ENCODE peak calls at places on chromosomes 1 and 21, in eight cellular contexts. N is foreskin keratinocyte, D is ovary, U is Calu3, H is HFFc6, W is prostate gland, A is AG10803, Z is breast epithelium. I is an unnamed sample.
A peak's percentile ranks its signal among the peaks of the same experiment; 100 is the strongest.

GRCh38 chr1:181469829-181470228 is 13.5 kb upstream of the CACNA1E start:
- DNase-seq in N (peak; percentile 85), D (peak; percentile 43), U (peak; percentile 56), H (peak; percentile 75), W (peak; percentile 17), A (peak; percentile 76), Z (no peak), I (no peak)

GRCh38 chr1:34188418-34188817 is 11.7 kb downstream of the C1orf94 start:
- DNase-seq in N (no peak), D (no peak), U (no peak), H (no peak), W (no peak), A (no peak), Z (no peak), I (no peak)

GRCh38 chr1:115839706-115840095 is 1.2 kb downstream of the NHLH2 start:
- DNase-seq in N (no peak), D (no peak), U (no peak), H (no peak), W (no peak), A (no peak), Z (no peak), I (no peak)

GRCh38 chr1:32291145-32291707 is 657 bp upstream of the HDAC1 start:
- DNase-seq in N (peak; percentile 70), D (no peak), U (no peak), H (peak; percentile 57), W (no peak), A (peak; percentile 22), Z (no peak), I (no peak)

GRCh38 chr1:211935448-211935970 is 99.8 kb downstream of the INTS7 start:
- DNase-seq in N (no peak), D (no peak), U (no peak), H (no peak), W (no peak), A (no peak), Z (no peak), I (no peak)

GRCh38 chr1:21936366-21937031 is 611 bp downstream of the HSPG2 start:
- DNase-seq in N (no peak), D (peak; percentile 70), U (no peak), H (no peak), W (no peak), A (no peak), Z (no peak), I (peak; percentile 55)

GRCh38 chr21:32916522-32917099 is 109.1 kb upstream of the OLIG2 start:
- DNase-seq in N (no peak), D (no peak), U (peak; percentile 15), H (no peak), W (no peak), A (no peak), Z (no peak), I (no peak)

GRCh38 chr1:32939655-32940371 is 24.8 kb downstream of the RNF19B start:
- DNase-seq in N (peak; percentile 81), D (peak; percentile 53), U (peak; percentile 11), H (peak; percentile 67), W (no peak), A (peak; percentile 87), Z (no peak), I (no peak)

GRCh38 chr1:55696181-55696580 is 481.0 kb upstream of the USP24 start:
- DNase-seq in N (no peak), D (no peak), U (no peak), H (peak; percentile 96), W (no peak), A (peak; percentile 94), Z (no peak), I (no peak)

GRCh38 chr21:43988506-43989230 is 23.4 kb upstream of the TRAPPC10 start:
- DNase-seq in N (no peak), D (no peak), U (no peak), H (no peak), W (no peak), A (no peak), Z (no peak), I (no peak)

GRCh38 chr1:27508139-27508665 is 18.2 kb upstream of the WASF2 start:
- DNase-seq in N (no peak), D (no peak), U (no peak), H (no peak), W (no peak), A (peak; percentile 56), Z (no peak), I (no peak)

GRCh38 chr1:55478742-55479141 is 263.6 kb upstream of the USP24 start:
- DNase-seq in N (no peak), D (no peak), U (no peak), H (peak; percentile 31), W (no peak), A (peak; percentile 30), Z (no peak), I (no peak)

GRCh38 chr21:34844033-34844923 is 175.5 kb downstream of the CLIC6 start:
- DNase-seq in N (peak; percentile 55), D (no peak), U (no peak), H (no peak), W (no peak), A (no peak), Z (no peak), I (no peak)

GRCh38 chr1:150009604-150010387 is 730 bp downstream of the OTUD7B start:
- DNase-seq in N (peak; percentile 49), D (peak; percentile 55), U (no peak), H (peak; percentile 84), W (peak; percentile 66), A (peak; percentile 69), Z (peak; percentile 54), I (no peak)

GRCh38 chr21:25670726-25671125 is 31.7 kb downstream of the JAM2 start:
- DNase-seq in N (no peak), D (no peak), U (no peak), H (no peak), W (no peak), A (peak; percentile 89), Z (no peak), I (no peak)

GRCh38 chr1:214540324-214540723 is 11.1 kb downstream of the PTPN14 start:
- DNase-seq in N (no peak), D (no peak), U (no peak), H (no peak), W (no peak), A (no peak), Z (no peak), I (no peak)

GRCh38 chr21:45152265-45152746 is 77.9 kb downstream of the ADARB1 start:
- DNase-seq in N (no peak), D (no peak), U (no peak), H (no peak), W (no peak), A (no peak), Z (no peak), I (peak; percentile 42)
- TF ChIP-seq CTCF in N (peak; percentile 23), D (no peak), U (no peak), H (no peak), W (no peak), A (no peak), Z (no peak), I (no peak)

GRCh38 chr1:25246600-25247023 is 642 bp downstream of the RSRP1 start:
- DNase-seq in N (no peak), D (peak; percentile 68), U (no peak), H (no peak), W (no peak), A (no peak), Z (peak; percentile 60), I (no peak)

GRCh38 chr1:25247024-25247828 is at the start of gene RSRP1:
- DNase-seq in N (peak; percentile 84), D (peak; percentile 99), U (peak; percentile 95), H (peak; percentile 98), W (peak; percentile 98), A (peak; percentile 98), Z (peak; percentile 99), I (peak; percentile 99)

GRCh38 chr1:25245809-25246599 is 1.2 kb downstream of the RSRP1 start:
- DNase-seq in N (no peak), D (no peak), U (peak; percentile 11), H (peak; percentile 39), W (no peak), A (peak; percentile 34), Z (no peak), I (no peak)

GRCh38 chr1:25245393-25245792 is 1.9 kb downstream of the RSRP1 start:
- DNase-seq in N (no peak), D (no peak), U (no peak), H (no peak), W (no peak), A (no peak), Z (no peak), I (no peak)

DNA sequence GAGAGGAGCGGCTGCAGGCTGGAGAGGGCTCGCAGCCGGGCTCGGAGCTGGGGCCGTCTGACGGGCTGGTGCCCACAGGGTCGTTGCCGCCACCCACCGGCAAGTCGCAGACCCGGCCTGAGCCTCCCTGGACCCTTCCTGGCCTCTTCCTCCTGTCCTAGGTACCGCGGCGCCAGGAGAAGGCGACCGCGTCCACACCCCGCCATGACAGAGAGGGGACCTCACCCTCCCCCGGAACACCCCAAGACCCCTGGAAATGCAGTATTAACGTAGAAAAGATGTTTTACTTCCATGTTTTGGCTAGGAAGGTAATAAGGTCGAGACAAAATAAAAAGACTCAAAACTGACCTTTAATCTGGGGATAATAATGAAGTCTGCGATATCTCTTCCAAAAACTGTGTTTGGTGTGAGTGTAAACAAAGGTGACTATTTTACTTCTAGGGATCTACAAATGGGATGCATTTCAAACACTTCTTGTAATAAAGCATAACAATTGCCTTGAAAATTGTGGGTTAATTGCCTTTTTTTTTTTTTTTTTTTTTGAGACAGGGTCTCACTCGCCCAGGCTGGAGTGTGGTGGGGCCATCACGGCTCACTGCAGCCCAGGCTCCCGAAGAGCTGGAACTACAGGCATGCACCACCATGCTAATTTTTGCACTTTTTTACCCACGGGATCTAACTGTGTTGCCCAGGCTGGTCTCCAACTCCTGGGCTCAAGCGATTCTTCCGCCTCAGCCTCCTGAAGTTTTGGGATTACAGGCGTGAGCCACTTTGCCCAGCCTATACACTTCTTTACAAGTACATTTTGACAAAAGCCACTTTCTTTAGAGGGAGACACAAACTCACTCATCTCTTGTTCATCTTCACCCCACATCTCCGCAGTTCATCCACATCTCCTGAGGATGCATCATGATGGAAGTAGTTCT is 838 bp upstream of the RSRP1 start:
- DNase-seq in N (no peak), D (no peak), U (no peak), H (no peak), W (no peak), A (no peak), Z (no peak), I (no peak)
- TF ChIP-seq CTCF in N (no peak), D (no peak), U (no peak), H (peak; percentile 36), W (no peak), A (peak; percentile 8), Z (no peak), I (no peak)

DNA sequence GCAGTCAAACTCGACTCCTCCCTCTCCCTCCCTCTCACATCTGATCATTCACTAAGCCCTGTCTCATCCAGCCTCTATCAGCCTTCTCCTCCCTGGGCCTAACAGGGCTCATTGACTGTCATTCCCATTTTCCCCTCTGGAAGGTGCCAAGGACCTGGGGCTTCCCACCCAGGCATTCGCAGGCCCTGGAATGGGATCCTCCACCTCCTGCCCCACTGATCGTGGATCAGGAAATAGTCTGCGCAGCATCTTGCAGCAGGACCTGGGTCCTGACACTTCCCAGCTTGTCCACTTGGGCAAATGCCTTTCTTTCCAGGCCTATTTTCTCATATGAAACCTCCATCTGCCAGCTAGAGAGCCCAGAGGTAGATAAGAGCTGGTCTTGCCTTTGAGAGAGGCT is 71.2 kb upstream of the ZC3H12A start:
- DNase-seq in N (no peak), D (no peak), U (no peak), H (no peak), W (no peak), A (no peak), Z (no peak), I (no peak)
- TF ChIP-seq CTCF in N (no peak), D (no peak), U (no peak), H (no peak), W (no peak), A (no peak), Z (no peak), I (no peak)

GRCh38 chr1:46735708-46736324 is 16.9 kb upstream of the EFCAB14 start:
- DNase-seq in N (no peak), D (no peak), U (peak; percentile 66), H (peak; percentile 50), W (no peak), A (peak; percentile 49), Z (no peak), I (no peak)
- TF ChIP-seq CTCF in N (peak; percentile 62), D (no peak), U (no peak), H (peak; percentile 30), W (no peak), A (peak; percentile 53), Z (no peak), I (no peak)